ENCODE peak calls at places on chromosomes 4 and X, in five cellular contexts. I, M, S, F and R are unnamed samples.

GRCh38 chrX:97159916-97160800 is 276.4 kb downstream of the RPA4 start:
- DNase-seq in M (no peak), S (no peak), I (no peak), F (no peak), R (no peak)

GRCh38 chrX:18983711-18984380 is at the start of gene PHKA2:
- DNase-seq in M (no peak), S (peak), F (peak), I (peak), R (peak)

GRCh38 chr4:35539404-35540055 is 704.8 kb downstream of the ARAP2 start:
- DNase-seq in F (no peak), S (no peak), M (no peak), I (no peak), R (no peak)

GRCh38 chrX:111445485-111445884 is 33.5 kb upstream of the DCX start:
- DNase-seq in M (peak), S (no peak), F (peak), I (peak), R (no peak)

GRCh38 chr4:3792813-3793212 is 26.6 kb downstream of the ADRA2C start:
- DNase-seq in M (no peak), F (no peak), S (no peak), I (no peak), R (no peak)

GRCh38 chr4:174320501-174321199 is 36.9 kb downstream of the CEP44 start:
- DNase-seq in I (no peak), M (no peak), F (no peak), S (no peak), R (no peak)

GRCh38 chr4:11495291-11495690 is 66.6 kb upstream of the HS3ST1 start:
- DNase-seq in I (no peak), S (no peak), F (no peak), M (no peak), R (no peak)

GRCh38 chr4:180057891-180058643 is 2185.1 kb upstream of the TENM3 start:
- DNase-seq in I (no peak), S (no peak), F (no peak), M (no peak), R (peak)

GRCh38 chr4:102585329-102585728 is 84.2 kb downstream of the NFKB1 start:
- DNase-seq in I (no peak), F (no peak), S (no peak), M (no peak), R (no peak)

GRCh38 chr4:76011018-76011670 is 3.8 kb upstream of the CXCL9 start:
- DNase-seq in F (no peak), M (no peak), S (no peak), I (no peak), R (no peak)

GRCh38 chrX:130771230-130771629 is 131.8 kb downstream of the ENOX2 start:
- DNase-seq in F (no peak), S (no peak), I (no peak), M (no peak), R (no peak)

GRCh38 chr4:169103966-169104412 is 93.9 kb upstream of the CBR4 start:
- DNase-seq in M (peak), S (no peak), F (no peak), I (no peak), R (no peak)

GRCh38 chr4:159410076-159410777 is 307.3 kb downstream of the RAPGEF2 start:
- DNase-seq in I (no peak), M (no peak), F (no peak), S (no peak), R (no peak)

GRCh38 chrX:3451566-3451965 is 105.1 kb upstream of the MXRA5 start:
- DNase-seq in M (no peak), F (no peak), S (no peak), I (no peak), R (no peak)

GRCh38 chr4:113436360-113436759 is 325.2 kb downstream of the CAMK2D start:
- DNase-seq in F (peak), M (no peak), I (peak), S (no peak), R (no peak)

GRCh38 chr4:66766557-66766956 is 778.7 kb downstream of the CENPC start:
- DNase-seq in M (no peak), S (no peak), I (no peak), F (no peak), R (no peak)

GRCh38 chr4:75555294-75556164 is at the start of gene ODAPH:
- DNase-seq in M (no peak), S (peak), F (no peak), I (no peak), R (no peak)

GRCh38 chr4:91373546-91373945 is 930.2 kb upstream of the GRID2 start:
- DNase-seq in F (no peak), M (no peak), I (no peak), S (no peak), R (no peak)

GRCh38 chrX:137195991-137196390 is 162.2 kb upstream of the GPR101 start:
- DNase-seq in I (no peak), S (no peak), M (no peak), F (no peak), R (no peak)

GRCh38 chrX:75522565-75523411 is at the start of gene ZDHHC15:
- DNase-seq in M (no peak), S (peak), F (no peak), I (peak), R (peak)

GRCh38 chrX:155968106-155968714 is 29.3 kb upstream of the IL9R start:
- DNase-seq in M (no peak), F (no peak), S (no peak), I (no peak), R (no peak)

GRCh38 chrX:43717161-43717560 is 61.1 kb downstream of the MAOA start:
- DNase-seq in I (no peak), F (no peak), S (no peak), M (no peak), R (no peak)

GRCh38 chrX:13283968-13284914 is 35.6 kb downstream of the ATXN3L start:
- DNase-seq in F (no peak), S (no peak), M (no peak), I (no peak), R (no peak)

GRCh38 chrX:16838202-16839066 is 31.7 kb downstream of the RBBP7 start:
- DNase-seq in S (no peak), M (no peak), I (no peak), F (no peak), R (no peak)

GRCh38 chrX:9622128-9622527 is 143.5 kb downstream of the GPR143 start:
- DNase-seq in I (no peak), F (no peak), M (no peak), S (no peak), R (no peak)

GRCh38 chrX:113510586-113510985 is 670.0 kb upstream of the AMOT start:
- DNase-seq in I (no peak), F (no peak), S (no peak), M (no peak), R (no peak)

GRCh38 chrX:144586756-144587155 is 660.5 kb upstream of the SPANXN1 start:
- DNase-seq in F (no peak), S (no peak), M (no peak), I (no peak), R (no peak)

GRCh38 chr4:133866328-133866699 is 335.3 kb downstream of the PABPC4L start:
- DNase-seq in I (no peak), M (no peak), S (no peak), F (no peak), R (no peak)

GRCh38 chr4:121789960-121790829 is 10.9 kb upstream of the EXOSC9 start:
- DNase-seq in I (no peak), M (no peak), S (no peak), F (no peak), R (no peak)